ENCODE peak calls at places on chromosomes 4 and X, in five cellular contexts. K is K562, Y is cardiac muscle cell, E is lower lobe of right lung, O is endodermal cell. U is an unnamed sample. For H3K36me3, the result is how much of the 10 kb centered on the place peaks cover.

GRCh38 chr4:152708361-152708760 is 28.6 kb upstream of the TMEM154 start:
- DNase-seq in K (no peak), O (no peak), E (no peak), Y (no peak), U (no peak)

GRCh38 chr4:31187979-31188378 is 467.8 kb downstream of the PCDH7 start:
- DNase-seq in K (no peak), E (no peak), Y (no peak), O (no peak), U (no peak)

GRCh38 chr4:95061220-95061619 is 303.5 kb downstream of the BMPR1B start:
- DNase-seq in Y (peak), E (no peak), O (no peak), K (no peak), U (no peak)

GRCh38 chr4:47639531-47639930 is 154.5 kb downstream of the ATP10D start:
- DNase-seq in K (no peak), E (no peak), O (no peak), Y (peak), U (no peak)

GRCh38 chr4:111230265-111230664 is 607.4 kb upstream of the PITX2 start:
- DNase-seq in Y (no peak), O (no peak), E (no peak), K (no peak), U (no peak)

GRCh38 chr4:106541253-106541652 is 172.7 kb upstream of the GIMD1 start:
- DNase-seq in K (no peak), Y (peak), O (no peak), E (no peak), U (peak)

GRCh38 chr4:13881880-13882279 is 254.4 kb upstream of the BOD1L1 start:
- DNase-seq in E (no peak), O (no peak), Y (peak), K (no peak), U (no peak)

GRCh38 chr4:159035570-159035969 is 67.3 kb upstream of the RAPGEF2 start:
- DNase-seq in Y (no peak), K (no peak), E (no peak), O (no peak), U (no peak)

GRCh38 chr4:56613101-56613862 is 67.8 kb downstream of the HOPX start:
- DNase-seq in Y (peak), O (no peak), E (no peak), K (no peak), U (no peak)

GRCh38 chrX:43585922-43586321 is 70.2 kb upstream of the MAOA start:
- DNase-seq in Y (no peak), O (no peak), E (no peak), K (no peak), U (no peak)

GRCh38 chr4:3202836-3203820 is 45.8 kb upstream of the MSANTD1 start:
- DNase-seq in K (no peak), Y (peak), O (peak), E (no peak), U (no peak)

GRCh38 chr4:141046255-141046654 is 87.0 kb downstream of the RNF150 start:
- DNase-seq in O (no peak), K (peak), E (no peak), Y (peak), U (peak)

GRCh38 chrX:149527705-149528104 is 13.1 kb upstream of the EOLA1 start:
- DNase-seq in K (peak), Y (peak), E (no peak), O (peak), U (no peak)

GRCh38 chr4:141158219-141158618 is 24.9 kb upstream of the RNF150 start:
- DNase-seq in O (no peak), Y (peak), K (peak), E (no peak), U (no peak)

DNA sequence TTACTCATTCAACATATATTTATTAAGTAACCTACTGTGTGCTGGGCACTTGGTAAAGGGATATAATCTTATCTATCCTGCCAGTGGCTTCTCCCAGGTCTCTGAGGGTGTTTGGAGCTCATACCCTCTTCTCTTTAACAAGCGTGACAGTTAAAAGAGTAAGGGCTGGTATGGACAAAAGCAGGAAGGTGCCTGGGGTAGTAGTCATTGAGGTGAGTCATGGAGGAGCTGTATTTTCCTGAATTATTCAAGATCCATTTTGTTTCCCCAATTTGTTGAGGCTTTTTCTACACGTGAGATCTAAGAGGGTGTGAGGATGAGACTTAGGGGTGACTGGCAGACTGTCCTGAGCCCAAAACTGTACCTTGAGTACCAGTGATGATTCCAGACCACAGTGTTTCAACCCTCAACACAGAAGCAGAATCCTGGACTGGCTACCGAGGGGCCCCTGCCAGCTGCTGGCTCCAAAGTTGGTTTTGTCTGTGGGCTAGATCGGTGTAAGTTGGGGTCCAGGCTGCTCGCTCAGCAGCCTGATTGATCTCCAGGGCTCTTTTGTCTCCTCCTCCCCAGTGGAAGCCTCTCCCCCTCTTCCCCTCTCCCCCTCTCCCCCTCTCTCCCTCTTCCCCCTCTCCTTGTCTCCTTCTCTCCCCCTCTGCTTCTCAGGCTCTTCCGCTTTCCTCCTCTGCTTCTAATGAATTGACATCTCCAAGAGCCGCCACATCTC is at the start of gene DRP2:
- DNase-seq in K (no peak), O (no peak), E (no peak), Y (no peak), U (no peak)
- H3K4me3 ChIP-seq in K (no peak), O (no peak), E (no peak), Y (no peak), U (no peak)

GRCh38 chr4:156795727-156796126 is 175.9 kb downstream of the PDGFC start:
- DNase-seq in Y (no peak), E (no peak), O (no peak), K (no peak), U (no peak)

GRCh38 chr4:156803056-156803455 is 168.5 kb downstream of the PDGFC start:
- DNase-seq in E (no peak), Y (no peak), O (no peak), K (no peak), U (no peak)

GRCh38 chr4:156799121-156799589 is 172.4 kb downstream of the PDGFC start:
- DNase-seq in E (no peak), O (no peak), Y (peak), K (no peak), U (no peak)

GRCh38 chr4:156798438-156798837 is 173.2 kb downstream of the PDGFC start:
- DNase-seq in K (no peak), Y (no peak), O (no peak), E (no peak), U (no peak)

GRCh38 chr4:156800463-156800862 is 171.1 kb downstream of the PDGFC start:
- DNase-seq in K (no peak), O (no peak), Y (no peak), E (no peak), U (no peak)
- TF ChIP-seq CTCF in K (no peak), O (peak), Y (no peak), E (no peak), U (no peak)

GRCh38 chr4:41580007-41580406 is 42.0 kb downstream of the LIMCH1 start:
- DNase-seq in K (no peak), Y (no peak), E (no peak), O (no peak), U (no peak)

GRCh38 chr4:41579556-41579955 is 41.6 kb downstream of the LIMCH1 start:
- DNase-seq in Y (no peak), K (no peak), E (no peak), O (no peak), U (no peak)

GRCh38 chr4:41575665-41576064 is 37.7 kb downstream of the LIMCH1 start:
- DNase-seq in K (no peak), E (no peak), Y (no peak), O (no peak), U (no peak)

GRCh38 chr4:41575207-41575606 is 37.2 kb downstream of the LIMCH1 start:
- DNase-seq in K (no peak), Y (peak), O (no peak), E (no peak), U (no peak)

DNA sequence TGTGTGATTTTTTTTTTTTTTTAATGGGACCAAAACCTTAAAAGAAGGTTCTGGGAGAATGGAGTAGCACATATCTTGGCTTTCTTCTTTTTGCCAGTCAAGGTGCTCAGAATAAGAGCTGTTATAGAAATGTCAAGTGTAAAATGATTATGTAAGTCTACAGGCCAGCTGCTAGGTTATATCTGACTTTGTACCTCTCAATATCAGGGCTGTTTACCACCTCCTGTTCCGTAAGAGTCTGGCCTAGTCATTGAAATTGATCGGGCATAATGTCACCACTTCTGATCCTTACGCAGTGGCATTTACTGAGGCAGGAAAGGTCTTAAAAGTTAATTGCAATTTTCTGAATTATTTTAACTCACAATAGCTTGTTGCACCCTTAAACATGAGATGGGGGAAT is 41.1 kb downstream of the LIMCH1 start:
- DNase-seq in O (no peak), Y (no peak), E (no peak), K (no peak), U (no peak)
- H3K36me3 ChIP-seq in O (under half), Y (under half), E (under half), K (under half), U (under half)

DNA sequence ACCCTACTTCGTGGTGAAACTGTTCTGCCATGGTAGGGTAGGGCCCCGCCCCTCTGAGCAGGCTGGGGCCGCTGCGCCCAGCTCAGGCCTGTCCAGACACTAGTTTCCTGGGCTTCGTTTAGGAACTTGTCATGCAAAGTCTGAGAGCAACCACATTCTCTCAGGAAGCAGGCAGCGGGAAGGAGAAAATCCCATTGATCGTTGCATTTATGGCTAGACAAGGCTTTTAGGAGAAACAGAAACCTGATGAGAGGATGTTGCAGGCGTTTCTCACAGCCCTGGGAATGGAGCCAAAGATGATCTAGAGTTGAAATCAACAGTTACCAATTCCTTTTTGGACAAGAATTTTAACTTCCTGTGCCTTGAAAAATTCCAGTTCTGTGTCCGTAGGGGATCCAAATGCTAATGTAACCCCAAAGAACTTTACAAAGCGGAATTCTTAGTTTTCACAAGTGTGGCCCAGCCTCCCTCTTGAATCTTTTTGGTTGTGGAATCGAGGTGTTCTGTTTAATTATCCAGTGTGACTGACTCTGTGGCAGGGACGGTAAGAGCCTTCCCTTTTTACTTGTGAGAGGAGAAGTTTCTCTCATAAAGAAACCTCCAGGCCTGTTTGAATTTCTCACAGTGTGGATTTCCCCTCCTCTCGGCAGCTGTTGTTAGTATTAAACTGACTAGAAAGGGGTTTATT is 4.5 kb upstream of the CXCL9 start:
- DNase-seq in K (no peak), Y (peak), E (no peak), O (peak), U (peak)
- H3K4me3 ChIP-seq in K (no peak), Y (no peak), E (no peak), O (no peak), U (no peak)

GRCh38 chr4:187663076-187663475 is 332.5 kb upstream of the ZFP42 start:
- DNase-seq in O (no peak), E (no peak), Y (no peak), K (no peak), U (no peak)

GRCh38 chr4:187668683-187669082 is 326.9 kb upstream of the ZFP42 start:
- DNase-seq in K (no peak), O (no peak), Y (no peak), E (no peak), U (no peak)

GRCh38 chr4:187667095-187667494 is 328.5 kb upstream of the ZFP42 start:
- DNase-seq in K (no peak), O (no peak), E (no peak), Y (no peak), U (no peak)

GRCh38 chr4:187664011-187664410 is 331.6 kb upstream of the ZFP42 start:
- DNase-seq in O (no peak), Y (no peak), K (no peak), E (no peak), U (no peak)

GRCh38 chr4:187666634-187667033 is 328.9 kb upstream of the ZFP42 start:
- DNase-seq in E (no peak), O (no peak), K (no peak), Y (no peak), U (no peak)
- TF ChIP-seq CTCF in E (no peak), O (no peak), K (no peak), Y (no peak), U (no peak)

U was measured in BJ.